ENCODE peak calls at places on chromosomes 7 and 10, in seven cellular contexts. A, X, P, D, G, N and B are unnamed samples.

GRCh38 chr7:1697499-1698125 is 27.5 kb downstream of the ELFN1 start:
- DNase-seq in P (peak; percentile 19), A (peak; percentile 64), D (no peak), N (no peak), G (no peak), X (no peak), B (no peak)

GRCh38 chr10:21164687-21165086 is 267.6 kb upstream of the NEBL start:
- DNase-seq in G (no peak), P (no peak), A (no peak), N (no peak), X (no peak), D (no peak), B (no peak)

GRCh38 chr7:27611043-27611442 is 51.6 kb downstream of the HIBADH start:
- DNase-seq in G (no peak), A (no peak), P (no peak), N (no peak), X (peak; percentile 89), D (no peak), B (no peak)

GRCh38 chr10:117626228-117626627 is 83.7 kb downstream of the EMX2 start:
- DNase-seq in X (no peak), P (no peak), A (no peak), D (no peak), N (no peak), G (peak; percentile 42), B (no peak)

GRCh38 chr10:86599729-86600128 is 54.6 kb upstream of the OPN4 start:
- DNase-seq in G (peak; percentile 26), P (no peak), D (no peak), N (no peak), A (no peak), X (peak; percentile 25), B (no peak)

GRCh38 chr7:35848728-35849127 is 47.9 kb downstream of the SEPTIN7 start:
- DNase-seq in P (no peak), G (no peak), A (no peak), X (no peak), D (no peak), N (no peak), B (no peak)

GRCh38 chr7:30241767-30242166 is 42.6 kb upstream of the ZNRF2 start:
- DNase-seq in N (no peak), D (no peak), P (no peak), X (peak; percentile 93), A (no peak), G (no peak), B (no peak)

GRCh38 chr7:44236333-44236728 is 35.6 kb downstream of the YKT6 start:
- DNase-seq in N (no peak), D (no peak), P (no peak), G (no peak), A (no peak), X (no peak), B (no peak)

GRCh38 chr10:77506517-77506916 is 131.1 kb downstream of the KCNMA1 start:
- DNase-seq in X (no peak), G (no peak), A (no peak), P (no peak), N (no peak), D (no peak), B (no peak)

GRCh38 chr7:42262907-42263466 is 26.0 kb upstream of the GLI3 start:
- DNase-seq in X (peak; percentile 88), A (peak; percentile 10), P (peak; percentile 86), D (no peak), G (no peak), N (peak; percentile 9), B (no peak)

GRCh38 chr7:24971333-24972165 is 8.4 kb downstream of the OSBPL3 start:
- DNase-seq in G (no peak), A (no peak), D (peak; percentile 22), P (no peak), X (peak; percentile 94), N (peak; percentile 33), B (peak; percentile 94)

GRCh38 chr10:110016037-110016436 is 8.3 kb downstream of the ADD3 start:
- DNase-seq in P (no peak), N (peak; percentile 17), D (peak; percentile 52), G (no peak), X (peak; percentile 30), A (no peak), B (no peak)

GRCh38 chr7:96067321-96067720 is 254.6 kb downstream of the SLC25A13 start:
- DNase-seq in A (no peak), X (peak; percentile 66), G (no peak), D (no peak), P (no peak), N (no peak), B (no peak)

GRCh38 chr10:71611709-71612422 is 107.7 kb downstream of the C10orf105 start:
- DNase-seq in A (no peak), P (no peak), N (no peak), X (no peak), G (no peak), D (no peak), B (no peak)

GRCh38 chr10:29663718-29664117 is 28.9 kb upstream of the SVIL start:
- DNase-seq in P (no peak), A (no peak), G (no peak), N (no peak), D (no peak), X (no peak), B (no peak)

GRCh38 chr10:29657719-29658274 is 23.0 kb upstream of the SVIL start:
- DNase-seq in G (no peak), P (no peak), X (peak; percentile 65), D (no peak), A (no peak), N (no peak), B (no peak)

GRCh38 chr10:29659770-29660097 is 25.0 kb upstream of the SVIL start:
- DNase-seq in A (no peak), N (no peak), X (no peak), G (no peak), P (no peak), D (no peak), B (no peak)

GRCh38 chr10:29656451-29656992 is 21.8 kb upstream of the SVIL start:
- DNase-seq in G (no peak), A (no peak), D (no peak), N (no peak), P (no peak), X (no peak), B (no peak)

GRCh38 chr10:29658984-29659769 is 24.4 kb upstream of the SVIL start:
- DNase-seq in G (no peak), N (peak; percentile 86), X (peak; percentile 99), A (no peak), P (peak; percentile 87), D (peak; percentile 96), B (peak; percentile 97)
- H3K4me3 ChIP-seq in G (no peak overlapping the region), N (no peak overlapping the region), X (no peak overlapping the region), A (no peak overlapping the region), P (no peak overlapping the region), D (peak overlapping the region; percentile 19), B (no peak overlapping the region)

GRCh38 chr10:31320179-31320597 is 1.2 kb downstream of the ZEB1 start:
- DNase-seq in G (peak; percentile 61), X (no peak), P (peak; percentile 75), N (peak; percentile 35), D (peak; percentile 43), A (no peak), B (no peak)

GRCh38 chr10:31318382-31318853 is 598 bp upstream of the ZEB1 start:
- DNase-seq in D (peak; percentile 64), P (peak; percentile 82), X (peak; percentile 77), N (peak; percentile 73), G (peak; percentile 79), A (peak; percentile 91), B (no peak)

GRCh38 chr10:31317652-31318381 is 1.2 kb upstream of the ZEB1 start:
- DNase-seq in P (no peak), G (no peak), A (peak; percentile 84), D (no peak), N (no peak), X (no peak), B (no peak)

GRCh38 chr10:31319602-31320178 is 674 bp downstream of the ZEB1 start:
- DNase-seq in G (no peak), X (no peak), N (peak; percentile 27), A (peak; percentile 89), D (no peak), P (no peak), B (no peak)

GRCh38 chr10:31318854-31319601 is at the start of gene ZEB1:
- DNase-seq in N (peak; percentile 92), G (peak; percentile 86), A (peak; percentile 94), X (peak; percentile 82), D (peak; percentile 96), P (peak; percentile 94), B (peak; percentile 88)
- TF ChIP-seq CTCF in N (peak; percentile 32), G (no peak), A (peak; percentile 69), X (peak; percentile 56), D (peak; percentile 18), P (peak; percentile 50), B (peak; percentile 20)

GRCh38 chr7:74403521-74404387 is 50.0 kb upstream of the GTF2IRD1 start:
- DNase-seq in A (no peak), N (no peak), X (no peak), G (no peak), P (no peak), D (no peak), B (no peak)

GRCh38 chr7:74404741-74405140 is 49.0 kb upstream of the GTF2IRD1 start:
- DNase-seq in X (no peak), D (no peak), N (no peak), G (no peak), A (no peak), P (no peak), B (no peak)

GRCh38 chr7:74404388-74404700 is 49.4 kb upstream of the GTF2IRD1 start:
- DNase-seq in X (no peak), D (no peak), N (no peak), G (no peak), A (no peak), P (no peak), B (no peak)

GRCh38 chr7:74405899-74406512 is 47.7 kb upstream of the GTF2IRD1 start:
- DNase-seq in D (no peak), P (no peak), G (no peak), A (no peak), N (no peak), X (no peak), B (no peak)

DNA sequence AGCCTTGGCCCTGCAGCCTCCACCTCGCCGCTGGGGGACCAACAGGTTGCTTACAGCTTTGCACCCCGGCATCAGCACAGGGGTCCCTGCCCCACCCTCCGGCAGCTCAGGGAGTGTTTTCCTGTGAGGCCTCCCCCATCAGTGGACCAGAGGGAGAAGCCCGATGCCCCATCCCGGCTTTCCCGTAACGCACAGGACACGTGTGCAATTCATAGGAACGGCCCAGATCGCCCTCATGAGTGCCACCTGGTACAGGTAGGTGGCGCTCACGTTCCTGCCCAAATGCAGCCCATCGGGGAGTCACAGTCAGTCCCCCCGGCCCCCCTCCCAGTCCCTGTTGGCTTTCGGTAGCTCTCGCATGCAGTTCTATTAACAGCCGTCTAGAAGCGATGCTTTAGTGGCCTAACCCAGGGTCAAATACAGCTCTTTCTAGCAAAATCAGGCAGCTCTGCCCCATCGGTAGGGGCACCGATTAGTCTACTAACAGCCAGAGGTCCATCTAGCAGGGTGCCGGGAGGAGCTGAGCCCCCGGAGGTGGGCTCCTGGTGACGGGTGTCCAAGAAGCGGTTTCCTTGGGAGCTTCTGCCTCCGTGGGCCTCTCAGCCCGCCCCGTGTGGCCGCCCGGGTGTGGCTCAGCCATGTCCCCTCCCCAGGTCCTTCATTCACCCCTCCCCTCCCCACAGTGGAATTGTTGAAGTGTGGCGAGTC is 48.4 kb upstream of the GTF2IRD1 start:
- DNase-seq in P (no peak), G (no peak), A (peak; percentile 63), N (no peak), X (no peak), D (peak; percentile 49), B (no peak)
- H3K4me3 ChIP-seq in P (no peak overlapping the region), G (no peak overlapping the region), A (no peak overlapping the region), N (no peak overlapping the region), X (no peak overlapping the region), D (no peak overlapping the region), B (no peak overlapping the region)

GRCh38 chr10:61272781-61273180 is 180.4 kb downstream of the TMEM26 start:
- DNase-seq in P (no peak), A (no peak), G (no peak), X (no peak), N (no peak), D (no peak), B (no peak)

GRCh38 chr10:61271127-61271780 is 181.9 kb downstream of the TMEM26 start:
- DNase-seq in A (no peak), D (peak; percentile 90), X (peak; percentile 89), G (no peak), P (no peak), N (peak; percentile 61), B (peak; percentile 41)
- TF ChIP-seq CTCF in A (no peak), D (peak; percentile 62), X (peak; percentile 45), G (no peak), P (no peak), N (peak; percentile 40), B (peak; percentile 12)